ENCODE peak calls at places on chromosome 9, in nine cellular contexts. W is colonic mucosa; E is heart left ventricle; O is naive thymus-derived CD4-positive, alpha-beta T cell; Y is BE2C; C is CD8-positive, alpha-beta T cell; B is GM23338; N is NT2/D1; J is tibial nerve. M is an unnamed sample. For H3K27me3, the result is how much of the 10 kb centered on the place peaks cover.

GRCh38 chr9:134064711-134065110 is 3.1 kb downstream of the BRD3 start:
- DNase-seq in W (no peak), E (no peak), O (no peak), Y (no peak), C (no peak), B (peak), N (no peak), J (no peak), M (no peak)

GRCh38 chr9:36126016-36126786 is 10.3 kb upstream of the GLIPR2 start:
- DNase-seq in W (peak), E (no peak), O (no peak), Y (no peak), C (no peak), B (no peak), N (no peak), J (no peak), M (no peak)

GRCh38 chr9:9170735-9171134 is 1371.2 kb upstream of the DMAC1 start:
- DNase-seq in W (no peak), E (no peak), O (no peak), Y (no peak), C (no peak), B (no peak), N (no peak), J (no peak), M (no peak)

GRCh38 chr9:95131023-95131943 is 186.2 kb downstream of the FANCC start:
- DNase-seq in W (peak), E (no peak), O (peak), Y (peak), C (peak), B (peak), N (peak), J (peak), M (no peak)

GRCh38 chr9:128218518-128219389 is 15.6 kb downstream of the DNM1 start:
- DNase-seq in W (peak), E (peak), O (peak), Y (peak), C (peak), B (peak), N (peak), J (peak), M (peak)

GRCh38 chr9:79756414-79756813 is 184.6 kb downstream of the TLE4 start:
- DNase-seq in W (no peak), E (no peak), O (no peak), Y (no peak), C (no peak), B (no peak), N (no peak), J (no peak), M (no peak)

GRCh38 chr9:99249619-99250018 is 27.5 kb downstream of the SEC61B start:
- DNase-seq in W (no peak), E (no peak), O (no peak), Y (no peak), C (no peak), B (no peak), N (no peak), J (no peak), M (no peak)

GRCh38 chr9:88477300-88477751 is 57.7 kb upstream of the NXNL2 start:
- DNase-seq in W (no peak), E (no peak), O (no peak), Y (no peak), C (no peak), B (no peak), N (no peak), J (no peak), M (no peak)

GRCh38 chr9:115590016-115590415 is 472.1 kb upstream of the TNC start:
- DNase-seq in W (no peak), E (no peak), O (no peak), Y (no peak), C (no peak), B (no peak), N (no peak), J (peak), M (no peak)

GRCh38 chr9:88312070-88312469 is 76.2 kb upstream of the SPIN1 start:
- DNase-seq in W (no peak), E (no peak), O (no peak), Y (no peak), C (no peak), B (no peak), N (no peak), J (no peak), M (no peak)

GRCh38 chr9:77927265-77927664 is 104.3 kb downstream of the GNAQ start:
- DNase-seq in W (no peak), E (no peak), O (no peak), Y (no peak), C (no peak), B (no peak), N (no peak), J (no peak), M (no peak)

GRCh38 chr9:105439428-105439827 is 8.4 kb upstream of the FSD1L start:
- DNase-seq in W (no peak), E (no peak), O (no peak), Y (no peak), C (no peak), B (no peak), N (no peak), J (no peak), M (no peak)

GRCh38 chr9:12667892-12668291 is 25.3 kb upstream of the TYRP1 start:
- DNase-seq in W (no peak), E (no peak), O (no peak), Y (no peak), C (no peak), B (no peak), N (no peak), J (no peak), M (no peak)

GRCh38 chr9:79682076-79682736 is 110.4 kb downstream of the TLE4 start:
- DNase-seq in W (no peak), E (no peak), O (no peak), Y (no peak), C (no peak), B (no peak), N (no peak), J (no peak), M (no peak)

GRCh38 chr9:98930792-98931191 is 12.9 kb upstream of the COL15A1 start:
- DNase-seq in W (no peak), E (no peak), O (no peak), Y (no peak), C (no peak), B (no peak), N (no peak), J (no peak), M (no peak)

GRCh38 chr9:94534901-94535300 is 20.0 kb upstream of the PCAT7 start:
- DNase-seq in W (no peak), E (no peak), O (no peak), Y (no peak), C (no peak), B (no peak), N (no peak), J (no peak), M (no peak)

GRCh38 chr9:130975932-130976841 is 32.8 kb upstream of the LAMC3 start:
- DNase-seq in W (no peak), E (no peak), O (no peak), Y (no peak), C (no peak), B (no peak), N (no peak), J (no peak), M (no peak)
- H3K27me3 ChIP-seq in W (under half), E (under half), O (under half), Y (under half), C (under half), B (under half), N (under half), J (half or more), M (under half)

GRCh38 chr9:27591093-27591492 is 17.8 kb upstream of the C9orf72 start:
- DNase-seq in W (no peak), E (no peak), O (no peak), Y (no peak), C (no peak), B (peak), N (no peak), J (no peak), M (no peak)

GRCh38 chr9:27586200-27586599 is 12.9 kb upstream of the C9orf72 start:
- DNase-seq in W (no peak), E (no peak), O (no peak), Y (no peak), C (no peak), B (no peak), N (no peak), J (no peak), M (no peak)

GRCh38 chr9:27595733-27596132 is 22.5 kb upstream of the C9orf72 start:
- DNase-seq in W (no peak), E (no peak), O (no peak), Y (no peak), C (no peak), B (peak), N (no peak), J (no peak), M (no peak)

DNA sequence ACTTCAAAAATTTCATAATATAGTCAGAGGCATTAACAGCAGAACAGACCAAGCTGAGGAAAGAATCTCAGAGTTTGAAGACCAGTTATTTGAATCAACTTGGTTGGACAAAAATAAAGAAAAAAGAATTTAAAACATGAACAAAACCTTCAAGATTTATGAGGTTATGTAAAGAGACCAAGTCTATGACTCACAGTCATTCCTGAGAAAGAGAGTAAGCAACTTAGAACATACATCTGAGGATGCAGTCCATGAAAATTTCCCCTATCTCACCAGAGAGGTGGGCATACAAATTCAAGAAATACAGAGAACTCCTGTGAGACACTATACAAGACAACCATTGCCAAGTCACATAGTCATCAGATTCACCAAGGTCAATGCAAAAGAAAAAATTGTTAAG is 17.4 kb upstream of the C9orf72 start:
- DNase-seq in W (no peak), E (no peak), O (no peak), Y (no peak), C (no peak), B (no peak), N (no peak), J (no peak), M (no peak)
- H3K27me3 ChIP-seq in W (under half), E (under half), O (under half), Y (under half), C (under half), B (under half), N (under half), J (under half), M (under half)

GRCh38 chr9:120694559-120694958 is 19.7 kb downstream of the MEGF9 start:
- DNase-seq in W (no peak), E (no peak), O (no peak), Y (no peak), C (no peak), B (no peak), N (no peak), J (no peak), M (no peak)

GRCh38 chr9:120693609-120694008 is 20.7 kb downstream of the MEGF9 start:
- DNase-seq in W (no peak), E (no peak), O (no peak), Y (no peak), C (no peak), B (no peak), N (no peak), J (no peak), M (no peak)

GRCh38 chr9:120689860-120690259 is 24.4 kb downstream of the MEGF9 start:
- DNase-seq in W (no peak), E (no peak), O (no peak), Y (no peak), C (no peak), B (no peak), N (no peak), J (no peak), M (no peak)

GRCh38 chr9:120692901-120693573 is 21.2 kb downstream of the MEGF9 start:
- DNase-seq in W (no peak), E (no peak), O (no peak), Y (no peak), C (no peak), B (peak), N (no peak), J (no peak), M (no peak)

GRCh38 chr9:120688758-120689157 is 25.5 kb downstream of the MEGF9 start:
- DNase-seq in W (no peak), E (no peak), O (no peak), Y (no peak), C (no peak), B (no peak), N (no peak), J (no peak), M (no peak)
- H3K27me3 ChIP-seq in W (under half), E (under half), O (under half), Y (under half), C (under half), B (half or more), N (under half), J (under half), M (under half)

GRCh38 chr9:132745911-132746709 is 75.8 kb downstream of the GTF3C4 start:
- DNase-seq in W (no peak), E (no peak), O (no peak), Y (no peak), C (no peak), B (no peak), N (no peak), J (no peak), M (no peak)

GRCh38 chr9:132742821-132743311 is 72.6 kb downstream of the GTF3C4 start:
- DNase-seq in W (no peak), E (no peak), O (no peak), Y (no peak), C (no peak), B (peak), N (no peak), J (no peak), M (no peak)

GRCh38 chr9:132744881-132745761 is 74.9 kb downstream of the GTF3C4 start:
- DNase-seq in W (no peak), E (no peak), O (no peak), Y (no peak), C (no peak), B (peak), N (no peak), J (no peak), M (no peak)

GRCh38 chr9:132740526-132741309 is 70.5 kb downstream of the GTF3C4 start:
- DNase-seq in W (no peak), E (no peak), O (no peak), Y (no peak), C (no peak), B (no peak), N (no peak), J (no peak), M (no peak)

GRCh38 chr9:132743886-132744544 is 73.8 kb downstream of the GTF3C4 start:
- DNase-seq in W (no peak), E (no peak), O (no peak), Y (no peak), C (no peak), B (peak), N (no peak), J (no peak), M (no peak)
- H3K27me3 ChIP-seq in W (under half), E (under half), O (under half), Y (under half), C (under half), B (under half), N (half or more), J (under half), M (under half)

GRCh38 chr9:83065233-83065632 is 2.3 kb upstream of the RASEF start:
- DNase-seq in W (no peak), E (no peak), O (no peak), Y (no peak), C (no peak), B (no peak), N (no peak), J (no peak), M (no peak)
- H3K27me3 ChIP-seq in W (under half), E (under half), O (under half), Y (under half), C (under half), B (under half), N (under half), J (under half), M (under half)

DNA sequence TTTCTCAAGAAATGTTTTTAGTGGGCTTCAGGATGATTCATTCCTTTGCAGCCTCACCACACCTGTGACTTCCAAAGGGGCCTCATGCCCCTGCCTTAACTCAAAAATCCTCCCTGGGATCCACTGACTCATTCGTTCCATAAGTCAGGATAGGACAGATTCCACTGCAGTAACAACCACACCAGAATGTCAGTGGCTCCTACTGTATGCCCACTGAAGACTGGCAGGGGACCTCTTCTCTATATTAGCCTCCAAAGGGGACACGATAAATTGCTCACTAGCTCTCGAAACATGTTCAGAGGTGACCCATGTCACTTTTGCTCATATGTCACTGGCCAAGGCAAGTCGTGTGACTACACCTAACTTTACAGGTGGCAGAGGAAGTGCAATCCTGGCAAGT is 25.7 kb upstream of the LHX2 start:
- DNase-seq in W (no peak), E (no peak), O (no peak), Y (no peak), C (no peak), B (no peak), N (no peak), J (no peak), M (no peak)
- H3K27me3 ChIP-seq in W (under half), E (under half), O (under half), Y (under half), C (under half), B (under half), N (under half), J (under half), M (under half)

GRCh38 chr9:14752871-14753270 is 30.3 kb upstream of the CER1 start:
- DNase-seq in W (no peak), E (no peak), O (no peak), Y (no peak), C (no peak), B (no peak), N (no peak), J (no peak), M (no peak)
- H3K27me3 ChIP-seq in W (under half), E (under half), O (under half), Y (under half), C (under half), B (under half), N (under half), J (under half), M (under half)

M was measured in effector memory CD4-positive, alpha-beta T cell.